ENCODE peak calls at places on chromosomes 12 and 14, in eight cellular contexts. Q is central memory CD4-positive, alpha-beta T cell; Y is stimulated activated naive CD8-positive, alpha-beta T cell treated with anti-CD3 and anti-CD28 coated beads, Interleukin-15, Interleukin-2, amounts not matched to agents 100 U/mL and 50 U/mL, for 24 hours; E is Calu3; M is mucosa of gallbladder; V is ACHN; D is nephron progenitor cell; C is NCI-H2029 treated with DMSO at 0.1 percent for 48 hours. W is an unnamed sample.
A peak's percentile ranks its signal among the peaks of the same experiment; 100 is the strongest.

GRCh38 chr12:89349814-89350213 is 2.5 kb downstream of the DUSP6 start:
- DNase-seq in Q (no peak), Y (no peak), M (no peak), D (no peak), E (peak; percentile 49), V (no peak), C (peak; percentile 68), W (peak; percentile 28)

GRCh38 chr12:118055144-118055557 is 5.8 kb downstream of the WSB2 start:
- DNase-seq in Y (peak; percentile 77), D (peak; percentile 43), V (peak; percentile 92), Q (peak; percentile 65), M (peak; percentile 44), C (peak; percentile 27), E (peak; percentile 62), W (peak; percentile 66)

GRCh38 chr14:45135181-45135580 is 549 bp upstream of the FANCM start:
- DNase-seq in M (no peak), D (no peak), V (peak; percentile 22), Y (no peak), E (no peak), Q (no peak), C (peak; percentile 65), W (no peak)

GRCh38 chr12:106138279-106138645 is 492 bp downstream of the NUAK1 start:
- DNase-seq in C (no peak), M (no peak), Q (no peak), D (no peak), E (no peak), V (peak; percentile 50), Y (no peak), W (no peak)

GRCh38 chr12:92827836-92828431 is 101.2 kb downstream of the EEA1 start:
- DNase-seq in M (no peak), D (peak; percentile 18), V (peak; percentile 76), C (no peak), E (peak; percentile 41), Y (peak; percentile 22), Q (peak; percentile 1), W (peak; percentile 23)

GRCh38 chr12:56104815-56105476 is 587 bp downstream of the PA2G4 start:
- DNase-seq in E (peak; percentile 41), M (no peak), D (peak; percentile 55), Q (no peak), Y (peak; percentile 43), C (no peak), V (peak; percentile 39), W (peak; percentile 31)

GRCh38 chr14:77181603-77182437 is at the start of gene TMEM63C:
- DNase-seq in Q (peak; percentile 45), E (peak; percentile 77), Y (peak; percentile 71), V (peak; percentile 77), M (peak; percentile 40), D (peak; percentile 83), C (peak; percentile 47), W (peak; percentile 86)

GRCh38 chr14:88554458-88555286 is at the start of gene PTPN21:
- DNase-seq in E (peak; percentile 77), M (peak; percentile 60), V (peak; percentile 77), D (peak; percentile 87), C (no peak), Y (peak; percentile 29), Q (no peak), W (peak; percentile 83)

GRCh38 chr12:63905523-63905922 is 61.0 kb downstream of the SRGAP1 start:
- DNase-seq in E (no peak), M (no peak), C (no peak), Y (no peak), Q (no peak), V (no peak), D (no peak), W (no peak)

GRCh38 chr14:24279301-24280186 is 8.1 kb upstream of the RABGGTA start:
- DNase-seq in Y (peak; percentile 71), M (no peak), Q (peak; percentile 63), D (no peak), V (peak; percentile 51), C (no peak), E (peak; percentile 53), W (no peak)

GRCh38 chr14:99247772-99248171 is 24.2 kb downstream of the BCL11B start:
- DNase-seq in C (no peak), D (no peak), Y (no peak), E (no peak), V (no peak), Q (no peak), M (no peak), W (no peak)

GRCh38 chr14:102225936-102226335 is 79.0 kb downstream of the MOK start:
- DNase-seq in Y (no peak), V (no peak), M (no peak), C (no peak), E (no peak), Q (no peak), D (no peak), W (peak; percentile 58)

GRCh38 chr14:74619672-74620131 is 7.7 kb upstream of the LTBP2 start:
- DNase-seq in V (peak; percentile 97), M (peak; percentile 68), D (no peak), C (no peak), E (peak; percentile 68), Q (no peak), Y (no peak), W (no peak)

GRCh38 chr12:58364389-58365086 is 423.2 kb downstream of the ATP23 start:
- DNase-seq in Y (no peak), V (peak; percentile 100), Q (no peak), C (no peak), M (no peak), E (no peak), D (no peak), W (no peak)

GRCh38 chr12:12008232-12008850 is 62.4 kb upstream of the BCL2L14 start:
- DNase-seq in C (peak; percentile 51), E (no peak), Y (peak; percentile 73), D (no peak), V (no peak), Q (peak; percentile 66), M (no peak), W (peak; percentile 32)

GRCh38 chr12:4648099-4648498 is 752 bp downstream of the AKAP3 start:
- DNase-seq in D (no peak), V (peak; percentile 13), M (no peak), C (no peak), Y (no peak), Q (no peak), E (no peak), W (no peak)

GRCh38 chr14:105337433-105337832 is 22.9 kb downstream of the PACS2 start:
- DNase-seq in E (no peak), Q (no peak), Y (no peak), C (no peak), M (no peak), D (no peak), V (no peak), W (no peak)

GRCh38 chr14:93112891-93113677 is 2.6 kb downstream of the ITPK1 start:
- DNase-seq in M (peak; percentile 86), Q (peak; percentile 63), D (peak; percentile 84), V (peak; percentile 80), Y (peak; percentile 83), C (no peak), E (peak; percentile 82), W (peak; percentile 78)

GRCh38 chr14:62138593-62138992 is 376.4 kb downstream of the SNAPC1 start:
- DNase-seq in V (no peak), M (no peak), Y (no peak), E (no peak), D (no peak), C (no peak), Q (no peak), W (no peak)

GRCh38 chr14:96783306-96784224 is 13.6 kb upstream of the VRK1 start:
- DNase-seq in Y (no peak), D (no peak), E (peak; percentile 15), Q (no peak), V (no peak), C (no peak), M (no peak), W (no peak)

GRCh38 chr14:103624860-103625259 is 4.2 kb upstream of the KLC1 start:
- DNase-seq in M (peak; percentile 43), D (no peak), E (peak; percentile 82), Q (no peak), V (peak; percentile 54), Y (peak; percentile 31), C (no peak), W (no peak)

GRCh38 chr12:69904761-69905160 is 79.7 kb downstream of the MYRFL start:
- DNase-seq in Y (no peak), M (no peak), C (no peak), D (no peak), Q (no peak), E (no peak), V (no peak), W (no peak)

W was measured in glutamatergic neuron.